ENCODE peak calls at places on chromosomes 7 and 10, in six cellular contexts. S is neuronal stem cell, V is psoas muscle, L is cardiac muscle cell, T is uterus, A is fibroblast of lung. I is an unnamed sample.
A peak's percentile ranks its signal among the peaks of the same experiment; 100 is the strongest.

GRCh38 chr10:22180724-22181123 is 37.1 kb downstream of the EBLN1 start:
- DNase-seq in S (no peak), V (no peak), L (no peak), T (no peak), A (no peak), I (no peak)

GRCh38 chr7:128886391-128887168 is 23.9 kb downstream of the ATP6V1F start:
- DNase-seq in S (no peak), V (peak; percentile 40), L (no peak), T (no peak), A (no peak), I (no peak)

GRCh38 chr10:68606918-68607317 is 46.8 kb downstream of the TET1 start:
- DNase-seq in S (no peak), V (no peak), L (no peak), T (no peak), A (peak; percentile 62), I (no peak)

GRCh38 chr7:25759748-25760147 is 392.2 kb upstream of the NFE2L3 start:
- DNase-seq in S (peak; percentile 14), V (no peak), L (no peak), T (no peak), A (no peak), I (no peak)

GRCh38 chr10:30811665-30812017 is 182.1 kb upstream of the LYZL2 start:
- DNase-seq in S (no peak), V (no peak), L (no peak), T (no peak), A (peak; percentile 78), I (no peak)

GRCh38 chr10:34709637-34710390 is 105.3 kb downstream of the PARD3 start:
- DNase-seq in S (no peak), V (no peak), L (no peak), T (no peak), A (peak; percentile 29), I (no peak)

GRCh38 chr7:926061-927030 is 28.1 kb downstream of the ADAP1 start:
- DNase-seq in S (no peak), V (peak; percentile 48), L (no peak), T (peak; percentile 13), A (no peak), I (no peak)

GRCh38 chr10:2380218-2380617 is 642.9 kb upstream of the ADARB2 start:
- DNase-seq in S (no peak), V (no peak), L (no peak), T (no peak), A (no peak), I (no peak)

GRCh38 chr10:114970515-114970914 is 32.5 kb downstream of the TRUB1 start:
- DNase-seq in S (peak; percentile 6), V (no peak), L (peak; percentile 4), T (no peak), A (no peak), I (no peak)

GRCh38 chr7:55623617-55624016 is 51.3 kb upstream of the VOPP1 start:
- DNase-seq in S (no peak), V (no peak), L (no peak), T (no peak), A (no peak), I (no peak)

GRCh38 chr10:14670551-14671240 is 104.0 kb downstream of the FAM107B start:
- DNase-seq in S (no peak), V (no peak), L (no peak), T (no peak), A (peak; percentile 91), I (no peak)

GRCh38 chr7:134327896-134328295 is 11.2 kb upstream of the SLC35B4 start:
- DNase-seq in S (peak; percentile 53), V (no peak), L (peak; percentile 60), T (peak; percentile 16), A (peak; percentile 64), I (no peak)

GRCh38 chr10:114708717-114709352 is 50.8 kb upstream of the ABLIM1 start:
- DNase-seq in S (no peak), V (no peak), L (no peak), T (no peak), A (peak; percentile 79), I (no peak)

GRCh38 chr7:5421626-5422323 is 1.9 kb downstream of the TNRC18 start:
- DNase-seq in S (no peak), V (peak; percentile 67), L (peak; percentile 61), T (peak; percentile 57), A (peak; percentile 86), I (peak; percentile 54)

GRCh38 chr7:138919912-138920311 is 61.3 kb downstream of the KIAA1549 start:
- DNase-seq in S (no peak), V (no peak), L (no peak), T (no peak), A (no peak), I (no peak)

GRCh38 chr7:24701232-24701898 is 55.9 kb downstream of the GSDME start:
- DNase-seq in S (no peak), V (no peak), L (peak; percentile 28), T (no peak), A (peak; percentile 88), I (peak; percentile 68)

GRCh38 chr10:22900841-22901601 is 26.8 kb upstream of the ARMC3 start:
- DNase-seq in S (no peak), V (peak; percentile 59), L (no peak), T (no peak), A (no peak), I (peak; percentile 32)

GRCh38 chr7:143434660-143435059 is 8.6 kb upstream of the TAS2R60 start:
- DNase-seq in S (no peak), V (peak; percentile 77), L (no peak), T (peak; percentile 34), A (peak; percentile 60), I (peak; percentile 8)

GRCh38 chr10:78274491-78274890 is 240.8 kb downstream of the RPS24 start:
- DNase-seq in S (no peak), V (peak; percentile 27), L (no peak), T (no peak), A (no peak), I (no peak)

GRCh38 chr7:32506266-32507054 is 11.2 kb downstream of the AVL9 start:
- DNase-seq in S (no peak), V (no peak), L (no peak), T (no peak), A (peak; percentile 86), I (no peak)

GRCh38 chr7:94298943-94299342 is 95.8 kb upstream of the COL1A2 start:
- DNase-seq in S (no peak), V (no peak), L (no peak), T (no peak), A (peak; percentile 74), I (no peak)

GRCh38 chr7:47351233-47352154 is 230.4 kb downstream of the TNS3 start:
- DNase-seq in S (no peak), V (no peak), L (no peak), T (peak; percentile 5), A (no peak), I (no peak)

GRCh38 chr10:24652381-24652957 is 71.2 kb downstream of the ARHGAP21 start:
- DNase-seq in S (no peak), V (no peak), L (no peak), T (no peak), A (no peak), I (no peak)

GRCh38 chr10:97463363-97464132 is 17.6 kb downstream of the ZDHHC16 start:
- DNase-seq in S (peak; percentile 39), V (no peak), L (peak; percentile 62), T (no peak), A (peak; percentile 59), I (peak; percentile 51)

GRCh38 chr7:16851829-16852228 is 30.0 kb downstream of the AGR3 start:
- DNase-seq in S (no peak), V (no peak), L (no peak), T (no peak), A (no peak), I (no peak)

GRCh38 chr10:82506680-82507376 is 631.8 kb downstream of the NRG3 start:
- DNase-seq in S (no peak), V (no peak), L (no peak), T (no peak), A (no peak), I (no peak)

GRCh38 chr10:71486465-71487114 is 89.9 kb downstream of the CDH23 start:
- DNase-seq in S (peak; percentile 61), V (no peak), L (peak; percentile 84), T (no peak), A (peak; percentile 24), I (no peak)

GRCh38 chr10:89283988-89284475 is 17.8 kb upstream of the IFIT2 start:
- DNase-seq in S (no peak), V (peak; percentile 70), L (peak; percentile 60), T (peak; percentile 72), A (peak; percentile 97), I (peak; percentile 44)

GRCh38 chr7:25638042-25638441 is 409.8 kb upstream of the NPVF start:
- DNase-seq in S (no peak), V (no peak), L (no peak), T (no peak), A (no peak), I (no peak)

GRCh38 chr7:27730112-27730511 is 9.8 kb upstream of the TAX1BP1 start:
- DNase-seq in S (no peak), V (no peak), L (no peak), T (no peak), A (no peak), I (no peak)
- H3K4me3 ChIP-seq in S (no peak overlapping the region), V (no peak overlapping the region), L (no peak overlapping the region), T (no peak overlapping the region), A (no peak overlapping the region), I (no peak overlapping the region)

DNA sequence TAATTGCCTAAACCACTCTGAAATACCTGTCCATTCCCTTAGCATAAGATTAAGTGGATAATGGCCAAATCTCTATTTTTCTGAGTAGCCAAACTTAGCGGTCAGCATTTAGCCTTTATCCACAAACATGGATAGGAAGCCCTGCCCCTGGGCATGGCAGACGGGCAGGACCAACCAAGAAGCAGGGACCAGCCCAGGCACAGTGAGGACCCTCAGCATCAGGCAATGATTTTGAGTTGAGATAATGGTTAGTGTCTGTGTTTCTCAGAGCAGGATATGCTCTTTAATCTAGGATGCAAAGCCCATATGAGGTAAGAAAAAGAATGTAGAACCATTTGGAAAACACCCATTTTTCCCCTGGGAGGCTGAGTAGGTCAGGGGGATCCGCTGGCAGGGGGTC is 131.7 kb downstream of the DPP6 start:
- DNase-seq in S (no peak), V (no peak), L (no peak), T (no peak), A (no peak), I (no peak)
- H3K4me1 ChIP-seq in S (peaks cover 10% of the 10 kb centered on the region), V (no peaks in the 10 kb centered on the region), L (peaks cover 13% of the 10 kb centered on the region), T (no peaks in the 10 kb centered on the region), A (no peaks in the 10 kb centered on the region), I (no peaks in the 10 kb centered on the region)

GRCh38 chr10:1356349-1356748 is 300.2 kb downstream of the WDR37 start:
- DNase-seq in S (no peak), V (no peak), L (no peak), T (no peak), A (no peak), I (no peak)
- H3K4me3 ChIP-seq in S (no peak overlapping the region), V (no peak overlapping the region), L (no peak overlapping the region), T (no peak overlapping the region), A (no peak overlapping the region), I (no peak overlapping the region)

DNA sequence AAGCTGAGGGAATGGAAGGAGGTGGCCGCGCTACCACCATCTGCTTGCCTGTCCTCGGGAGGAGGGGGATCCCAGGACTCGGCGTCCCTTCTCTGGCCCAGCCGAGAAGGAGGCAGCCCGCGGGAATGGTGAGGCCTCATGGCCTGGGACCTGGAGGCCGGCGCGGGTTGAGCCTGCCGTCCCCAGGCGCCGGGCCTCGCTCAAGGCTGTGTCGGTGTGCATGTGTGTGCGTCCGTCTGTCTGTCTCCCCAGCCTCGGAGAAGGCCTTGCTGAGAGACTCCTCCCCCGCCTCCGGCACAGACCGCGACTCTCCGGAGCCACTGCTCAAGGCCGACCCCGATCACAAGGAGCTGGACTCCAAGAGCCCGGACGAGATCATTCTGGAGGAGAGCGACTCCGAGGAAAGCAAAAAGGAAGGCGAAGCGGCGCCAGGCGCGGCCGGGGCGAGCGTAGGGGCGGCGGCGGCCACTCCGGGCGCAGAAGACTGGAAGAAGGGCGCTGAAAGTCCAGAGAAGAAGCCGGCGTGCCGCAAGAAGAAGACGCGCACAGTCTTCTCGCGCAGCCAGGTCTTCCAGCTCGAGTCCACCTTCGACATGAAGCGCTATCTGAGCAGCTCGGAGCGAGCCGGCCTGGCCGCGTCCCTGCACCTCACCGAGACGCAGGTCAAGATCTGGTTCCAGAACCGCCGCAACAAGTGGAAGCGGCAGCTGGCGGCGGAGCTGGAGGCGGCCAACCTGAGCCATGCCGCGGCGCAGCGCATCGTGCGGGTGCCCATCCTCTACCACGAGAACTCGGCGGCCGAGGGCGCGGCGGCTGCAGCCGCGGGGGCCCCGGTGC is 1.3 kb downstream of the HMX3 start:
- DNase-seq in S (no peak), V (no peak), L (no peak), T (no peak), A (peak; percentile 23), I (no peak)
- H3K4me1 ChIP-seq in S (peaks cover 13% of the 10 kb centered on the region), V (peaks cover 29% of the 10 kb centered on the region), L (peaks cover 10% of the 10 kb centered on the region), T (peaks cover 29% of the 10 kb centered on the region), A (peaks cover 5% of the 10 kb centered on the region), I (peaks cover 26% of the 10 kb centered on the region)

I was measured in gastrocnemius medialis.